ENCODE peak calls at places on chromosomes 11 and 22, in four cellular contexts. Z is SK-N-SH, Q is H9, A is fibroblast of lung. B is an unnamed sample.

GRCh38 chr22:26846645-26847044 is 189.3 kb downstream of the MIAT start:
- DNase-seq in Z (no peak), A (no peak), Q (no peak), B (peak; percentile 90)

GRCh38 chr22:41123151-41123550 is 30.8 kb downstream of the EP300 start:
- DNase-seq in Q (no peak), Z (no peak), A (no peak), B (peak; percentile 32)

GRCh38 chr22:37601540-37602442 is 6.8 kb upstream of the GGA1 start:
- DNase-seq in Z (no peak), A (peak; percentile 21), Q (peak; percentile 95), B (peak; percentile 61)

GRCh38 chr11:118892515-118892914 is 8.8 kb downstream of the CXCR5 start:
- DNase-seq in A (no peak), Z (no peak), Q (no peak), B (no peak)

GRCh38 chr22:50238755-50239154 is 6.1 kb downstream of the TUBGCP6 start:
- DNase-seq in Q (no peak), A (no peak), Z (no peak), B (no peak)

GRCh38 chr22:32331236-32331917 is 26.3 kb upstream of the RFPL3 start:
- DNase-seq in Q (peak; percentile 14), Z (no peak), A (no peak), B (no peak)

GRCh38 chr11:44997566-44997965 is 46.9 kb upstream of the TP53I11 start:
- DNase-seq in A (no peak), Q (no peak), Z (no peak), B (no peak)

GRCh38 chr11:71221201-71221600 is 31.2 kb downstream of the SHANK2 start:
- DNase-seq in Z (no peak), Q (no peak), A (no peak), B (no peak)

GRCh38 chr11:135022430-135022829 is 610.4 kb upstream of the B3GAT1 start:
- DNase-seq in Q (no peak), Z (no peak), A (no peak), B (no peak)

GRCh38 chr11:34898474-34898873 is 17.7 kb downstream of the APIP start:
- DNase-seq in A (no peak), Z (no peak), Q (no peak), B (no peak)

GRCh38 chr11:58567889-58568512 is 7.7 kb downstream of the LPXN start:
- DNase-seq in Q (peak; percentile 67), A (peak; percentile 58), Z (peak; percentile 52), B (peak; percentile 32)

GRCh38 chr22:30743257-30744020 is 48.8 kb downstream of the OSBP2 start:
- DNase-seq in A (no peak), Z (no peak), Q (no peak), B (no peak)

GRCh38 chr11:1336836-1337646 is 27.6 kb upstream of the TOLLIP start:
- DNase-seq in A (no peak), Z (peak; percentile 80), Q (no peak), B (no peak)

GRCh38 chr11:37504066-37504611 is 906.1 kb upstream of the RAG2 start:
- DNase-seq in A (peak; percentile 68), Q (no peak), Z (no peak), B (peak; percentile 98)

GRCh38 chr11:77602385-77603105 is 12.8 kb downstream of the AQP11 start:
- DNase-seq in A (peak; percentile 83), Z (no peak), Q (no peak), B (peak; percentile 93)

GRCh38 chr22:46549971-46550641 is 12.7 kb upstream of the CELSR1 start:
- DNase-seq in Z (no peak), Q (no peak), A (no peak), B (no peak)

GRCh38 chr11:2369320-2369719 is 7.8 kb upstream of the CD81 start:
- DNase-seq in Z (no peak), A (no peak), Q (no peak), B (no peak)

GRCh38 chr11:75558939-75559843 is 2.9 kb upstream of the SERPINH1 start:
- DNase-seq in A (peak; percentile 89), Q (no peak), Z (no peak), B (peak; percentile 79)

GRCh38 chr11:6505577-6506240 is 8.6 kb downstream of the DNHD1 start:
- DNase-seq in Q (no peak), A (peak; percentile 74), Z (peak; percentile 62), B (peak; percentile 78)

DNA sequence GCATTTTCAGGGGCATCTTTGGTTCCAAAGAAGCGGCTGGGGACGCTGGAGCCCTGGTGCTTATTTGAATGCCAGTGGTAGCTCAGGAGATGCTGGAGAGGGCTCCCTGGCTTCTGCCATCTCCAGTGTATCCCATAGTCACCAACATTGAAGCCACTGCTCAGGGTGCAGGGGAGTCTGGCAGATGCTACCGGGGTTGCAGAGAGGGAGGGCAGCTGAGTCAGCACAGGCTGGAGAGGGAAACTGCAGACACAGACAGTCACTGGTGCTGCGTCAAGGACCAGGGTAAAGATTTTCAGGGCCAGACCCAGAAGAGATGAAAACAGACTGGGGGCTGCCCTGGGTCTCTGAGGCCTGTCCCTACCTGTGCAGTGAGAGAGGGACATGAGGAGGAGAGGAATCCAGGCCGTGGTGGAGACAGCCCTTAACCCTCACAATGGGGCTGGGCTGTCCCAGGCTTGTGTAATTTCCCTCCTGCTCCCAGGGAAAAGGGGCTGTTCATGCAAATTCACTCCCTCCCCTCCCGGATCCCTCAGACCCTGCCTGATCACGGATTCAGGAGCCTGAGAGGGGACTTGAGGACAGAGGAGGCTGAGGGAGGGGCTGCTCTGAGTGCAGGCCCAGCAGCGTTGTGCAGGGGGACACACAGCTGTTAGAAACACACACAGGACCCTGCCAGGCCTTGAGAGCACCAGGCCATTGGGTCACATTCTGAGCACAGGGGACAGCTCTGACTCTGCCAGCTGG is 126.9 kb upstream of the GRK3 start:
- DNase-seq in Z (no peak), A (no peak), Q (peak; percentile 52), B (no peak)
- H2AFZ ChIP-seq in Z (no peak overlapping the region), A (no peak overlapping the region), Q (no peak overlapping the region), B (no peak overlapping the region)

GRCh38 chr22:49191506-49191980 is 636.1 kb downstream of the BRD1 start:
- DNase-seq in A (no peak), Z (no peak), Q (no peak), B (no peak)

GRCh38 chr22:49192180-49192856 is 635.4 kb downstream of the BRD1 start:
- DNase-seq in Z (no peak), A (no peak), Q (no peak), B (no peak)

GRCh38 chr22:49192857-49193250 is 634.8 kb downstream of the BRD1 start:
- DNase-seq in Q (no peak), A (no peak), Z (no peak), B (no peak)

GRCh38 chr22:49193901-49194465 is 633.7 kb downstream of the BRD1 start:
- DNase-seq in A (no peak), Q (no peak), Z (no peak), B (no peak)

DNA sequence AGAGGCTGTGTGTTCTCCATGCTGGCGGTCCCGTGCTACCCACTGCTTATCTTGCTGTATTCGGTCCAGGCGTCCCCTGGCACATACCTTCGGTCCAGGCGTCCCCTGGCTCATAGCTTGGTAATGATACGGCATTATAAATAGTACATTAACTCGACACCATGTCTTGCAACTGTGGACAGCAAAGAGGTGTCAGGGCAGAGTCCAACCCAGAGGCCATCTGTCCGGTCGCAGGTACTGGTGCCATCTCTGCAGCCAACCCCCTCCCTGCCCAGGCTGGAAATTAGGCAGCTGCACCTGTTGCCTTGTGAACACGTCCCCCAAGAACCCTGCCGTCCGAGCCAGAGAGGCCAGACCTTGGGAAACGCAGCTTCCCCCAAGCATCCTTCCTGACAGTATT is 634.3 kb downstream of the BRD1 start:
- DNase-seq in Q (no peak), A (no peak), Z (no peak), B (no peak)
- H3K4me1 ChIP-seq in Q (no peaks in the 10 kb centered on the region), A (no peaks in the 10 kb centered on the region), Z (no peaks in the 10 kb centered on the region), B (no peaks in the 10 kb centered on the region)

GRCh38 chr11:9075441-9076000 is 15.9 kb downstream of the SCUBE2 start:
- DNase-seq in Z (peak; percentile 50), Q (no peak), A (no peak), B (no peak)
- H2AFZ ChIP-seq in Z (no peak overlapping the region), Q (no peak overlapping the region), A (no peak overlapping the region), B (no peak overlapping the region)

DNA sequence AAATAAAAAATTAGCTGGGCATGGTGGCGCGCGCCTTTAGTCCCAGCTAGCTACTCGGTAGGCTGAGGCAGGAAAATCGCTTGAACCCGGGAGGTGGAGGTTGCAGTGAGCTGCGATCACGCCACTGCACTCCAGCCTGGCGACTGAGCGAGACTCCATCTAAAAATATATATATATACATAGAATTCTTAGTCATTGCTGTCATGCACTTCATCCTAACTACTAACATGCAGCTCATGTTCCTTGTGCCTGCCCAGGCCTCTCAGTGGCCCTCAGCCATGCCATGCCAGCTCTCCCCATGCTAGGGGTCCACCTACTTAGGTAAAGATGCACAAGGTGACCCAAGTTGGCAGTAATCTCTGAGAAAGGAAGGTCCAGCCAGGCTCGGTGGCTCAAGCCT is 3.1 kb downstream of the CYB561A3 start:
- DNase-seq in Q (no peak), A (no peak), Z (no peak), B (no peak)
- H3K4me1 ChIP-seq in Q (no peaks in the 10 kb centered on the region), A (peaks cover 4% of the 10 kb centered on the region), Z (peaks cover 5% of the 10 kb centered on the region), B (peaks cover 18% of the 10 kb centered on the region)

GRCh38 chr11:12043959-12044772 is 35.7 kb upstream of the DKK3 start:
- DNase-seq in Z (peak; percentile 74), Q (peak; percentile 79), A (peak; percentile 91), B (peak; percentile 99)

GRCh38 chr11:12045914-12046635 is 37.6 kb upstream of the DKK3 start:
- DNase-seq in A (no peak), Z (no peak), Q (no peak), B (no peak)

GRCh38 chr11:12048936-12049790 is 40.7 kb upstream of the DKK3 start:
- DNase-seq in Q (no peak), A (peak; percentile 40), Z (no peak), B (peak; percentile 20)

GRCh38 chr11:12044799-12045198 is 36.4 kb upstream of the DKK3 start:
- DNase-seq in A (no peak), Z (no peak), Q (no peak), B (no peak)

GRCh38 chr11:12046636-12047236 is 38.3 kb upstream of the DKK3 start:
- DNase-seq in Z (no peak), Q (no peak), A (no peak), B (no peak)
- H2AFZ ChIP-seq in Z (peak overlapping the region; percentile 65), Q (no peak overlapping the region), A (no peak overlapping the region), B (no peak overlapping the region)

DNA sequence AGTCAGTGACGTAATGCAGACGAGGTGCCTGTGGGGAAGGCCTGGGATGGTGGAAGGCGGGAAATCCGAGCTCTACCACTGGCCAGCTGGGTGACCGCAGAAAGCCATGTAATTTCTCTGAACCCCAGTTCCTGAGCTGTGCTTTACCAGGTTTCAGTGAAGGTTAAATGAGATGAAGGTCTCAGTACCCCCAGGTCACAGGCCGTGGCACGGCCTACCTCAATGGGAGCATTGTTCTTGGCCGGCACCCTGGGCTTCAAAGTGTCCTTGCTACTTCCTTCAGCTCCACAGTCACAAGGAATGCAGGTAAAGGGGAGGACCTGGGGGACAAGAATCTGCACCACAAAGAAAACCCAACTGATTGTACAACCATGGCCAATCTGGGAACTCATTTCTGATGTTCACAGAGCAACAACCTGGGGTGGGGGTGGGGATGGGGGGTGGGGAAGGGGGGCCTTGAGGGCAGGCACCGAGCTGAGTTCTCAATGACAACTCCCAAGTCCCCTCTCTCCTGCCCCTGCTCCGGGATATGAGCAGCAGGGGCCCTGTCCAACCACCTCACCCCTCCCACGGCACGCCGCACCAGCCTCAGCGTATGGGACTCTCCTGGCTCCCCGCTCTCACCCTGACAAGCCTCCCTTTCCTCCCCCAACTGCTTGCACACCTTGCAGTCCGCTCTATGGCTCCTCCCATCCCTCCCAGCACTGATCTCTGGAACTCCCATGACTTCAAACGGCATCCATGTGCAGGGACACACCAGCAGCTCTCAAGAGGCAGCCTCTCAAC is 59.1 kb upstream of the ARFGAP3 start:
- DNase-seq in A (no peak), Q (peak; percentile 72), Z (no peak), B (no peak)
- H3K4me1 ChIP-seq in A (peaks cover 5% of the 10 kb centered on the region), Q (peaks cover 4% of the 10 kb centered on the region), Z (peaks cover 3% of the 10 kb centered on the region), B (peaks cover 6% of the 10 kb centered on the region)

B was measured in astrocyte.